ENCODE peak calls at places on chromosomes 13 and 19, in four cellular contexts. Y, T, K and H are unnamed samples.

GRCh38 chr19:48135411-48135810 is 24.8 kb upstream of the PLA2G4C start:
- DNase-seq in Y (no peak), T (no peak), K (no peak), H (peak)

GRCh38 chr13:82701021-82701420 is 1181.3 kb downstream of the SLITRK1 start:
- DNase-seq in Y (no peak), T (no peak), K (no peak), H (no peak)

GRCh38 chr19:49812997-49813861 is at the start of gene FUZ:
- DNase-seq in T (peak), Y (peak), K (peak), H (peak)

GRCh38 chr13:41970022-41970421 is 9.1 kb upstream of the VWA8 start:
- DNase-seq in T (no peak), Y (no peak), K (no peak), H (no peak)

GRCh38 chr19:47210689-47211316 is 20.2 kb downstream of the BBC3 start:
- DNase-seq in Y (peak), K (peak), T (peak), H (peak)

GRCh38 chr13:32837307-32837972 is 178.8 kb upstream of the KL start:
- DNase-seq in T (no peak), Y (no peak), K (no peak), H (no peak)

GRCh38 chr19:13091400-13092161 is 11.1 kb downstream of the LYL1 start:
- DNase-seq in K (no peak), Y (peak), T (peak), H (no peak)

GRCh38 chr13:50991624-50992610 is 82.3 kb downstream of the RNASEH2B start:
- DNase-seq in Y (no peak), K (no peak), T (no peak), H (no peak)

GRCh38 chr19:21569497-21569870 is 64.1 kb downstream of the ZNF429 start:
- DNase-seq in K (no peak), T (peak), Y (no peak), H (no peak)

GRCh38 chr13:99131410-99131809 is 69.2 kb upstream of the UBAC2 start:
- DNase-seq in Y (no peak), T (no peak), K (no peak), H (no peak)

GRCh38 chr19:1446713-1447564 is 3.0 kb upstream of the APC2 start:
- DNase-seq in Y (no peak), T (no peak), K (no peak), H (peak)

GRCh38 chr19:40756502-40757110 is 5.6 kb downstream of the SNRPA start:
- DNase-seq in Y (no peak), T (no peak), K (no peak), H (no peak)

GRCh38 chr13:28268800-28269223 is 130.5 kb downstream of the PAN3 start:
- DNase-seq in Y (no peak), K (no peak), T (no peak), H (no peak)

GRCh38 chr19:5002143-5002542 is 33.2 kb downstream of the KDM4B start:
- DNase-seq in T (no peak), Y (peak), K (no peak), H (no peak)

GRCh38 chr13:108933061-108933460 is 303.6 kb downstream of the MYO16 start:
- DNase-seq in T (no peak), K (no peak), Y (peak), H (no peak)

GRCh38 chr19:28039677-28040381 is 1173.1 kb downstream of the UQCRFS1 start:
- DNase-seq in T (no peak), Y (no peak), K (no peak), H (peak)

GRCh38 chr13:77701305-77701704 is 3.8 kb downstream of the SLAIN1 start:
- DNase-seq in K (peak), Y (no peak), T (no peak), H (peak)

GRCh38 chr13:33872005-33872351 is 54.0 kb downstream of the RFC3 start:
- DNase-seq in T (no peak), K (peak), Y (peak), H (no peak)

GRCh38 chr13:46032341-46032740 is 20.2 kb downstream of the ZC3H13 start:
- DNase-seq in T (no peak), Y (peak), K (no peak), H (no peak)

GRCh38 chr19:49555600-49556411 is 24.6 kb downstream of the NOSIP start:
- DNase-seq in K (peak), Y (peak), T (peak), H (peak)

GRCh38 chr13:49560270-49561063 is 24.9 kb downstream of the RCBTB1 start:
- DNase-seq in K (peak), T (no peak), Y (peak), H (peak)

GRCh38 chr13:112756967-112757758 is 67.3 kb downstream of the ATP11A start:
- DNase-seq in T (no peak), K (no peak), Y (no peak), H (no peak)

GRCh38 chr13:114067381-114067885 is 65.0 kb downstream of the RASA3 start:
- DNase-seq in K (no peak), Y (peak), T (peak), H (no peak)

GRCh38 chr13:44312898-44313551 is 60.6 kb upstream of the SERP2 start:
- DNase-seq in Y (peak), K (peak), T (no peak), H (peak)

GRCh38 chr19:2793126-2793525 is 7.8 kb downstream of the THOP1 start:
- DNase-seq in T (no peak), K (no peak), Y (no peak), H (no peak)

GRCh38 chr19:47697863-47698609 is 15.2 kb upstream of the EHD2 start:
- DNase-seq in Y (peak), K (peak), T (peak), H (peak)